ENCODE peak calls at places on chromosomes 16 and 17, in four cellular contexts. D, H, U and M are unnamed samples.

GRCh38 chr16:67326472-67327309 is at the start of the genes KCTD19 and LRRC36:
- DNase-seq in D (peak; percentile 84), H (peak; percentile 15), U (peak; percentile 67), M (peak; percentile 12)

GRCh38 chr16:84507011-84507982 is 2.8 kb upstream of the MEAK7 start:
- DNase-seq in D (peak; percentile 45), H (no peak), U (no peak), M (no peak)

GRCh38 chr17:9790889-9791876 is at the start of gene DHRS7C:
- DNase-seq in D (no peak), H (no peak), U (no peak), M (no peak)

GRCh38 chr17:19338031-19338990 is 24.2 kb downstream of the B9D1 start:
- DNase-seq in D (peak; percentile 81), H (peak; percentile 44), U (peak; percentile 76), M (no peak)

GRCh38 chr17:27207073-27207511 is 86.8 kb upstream of the WSB1 start:
- DNase-seq in D (no peak), H (peak; percentile 78), U (peak; percentile 56), M (peak; percentile 83)

GRCh38 chr16:86259499-86259898 is 250.8 kb upstream of the FOXF1 start:
- DNase-seq in D (no peak), H (no peak), U (no peak), M (no peak)

GRCh38 chr16:56352351-56353053 is 72.8 kb downstream of the AMFR start:
- DNase-seq in D (no peak), H (no peak), U (no peak), M (no peak)

GRCh38 chr17:71764507-71764906 is 356.3 kb upstream of the SOX9 start:
- DNase-seq in D (no peak), H (peak; percentile 5), U (peak; percentile 84), M (no peak)

GRCh38 chr17:73747221-73748002 is 103.2 kb upstream of the SDK2 start:
- DNase-seq in D (no peak), H (no peak), U (no peak), M (no peak)

GRCh38 chr17:59890720-59891119 is 2.0 kb downstream of the TUBD1 start:
- DNase-seq in D (no peak), H (peak; percentile 52), U (no peak), M (no peak)

GRCh38 chr17:31858647-31859486 is at the start of gene COPRS:
- DNase-seq in D (peak; percentile 92), H (peak; percentile 88), U (peak; percentile 81), M (peak; percentile 52)

GRCh38 chr17:78538033-78538776 is 39.0 kb downstream of the DNAH17 start:
- DNase-seq in D (no peak), H (no peak), U (peak; percentile 63), M (no peak)